ENCODE peak calls at places on chromosomes 3 and 15, in five cellular contexts. One of them, this sample, is unnamed.

GRCh38 chr3:14137004-14137403 is 12.2 kb downstream of the TMEM43 start:
- DNase-seq in CD8-positive, alpha-beta T cell: no peak
- DNase-seq in heart left ventricle: peak; percentile 63
- DNase-seq in astrocyte of the spinal cord: no peak
- DNase-seq in GM12865: no peak
- DNase-seq in this sample: no peak

GRCh38 chr3:23035927-23036640 is 167.0 kb upstream of the UBE2E2 start:
- DNase-seq in CD8-positive, alpha-beta T cell: peak; percentile 67
- DNase-seq in heart left ventricle: no peak
- DNase-seq in GM12865: peak; percentile 10
- DNase-seq in astrocyte of the spinal cord: no peak
- DNase-seq in this sample: no peak

GRCh38 chr15:25469377-25469776 is 30.6 kb upstream of the UBE3A start:
- DNase-seq in astrocyte of the spinal cord: no peak
- DNase-seq in GM12865: no peak
- DNase-seq in heart left ventricle: peak; percentile 53
- DNase-seq in CD8-positive, alpha-beta T cell: no peak
- DNase-seq in this sample: peak; percentile 0

GRCh38 chr15:80636675-80637074 is 58.4 kb upstream of the ABHD17C start:
- DNase-seq in heart left ventricle: peak; percentile 16
- DNase-seq in CD8-positive, alpha-beta T cell: no peak
- DNase-seq in astrocyte of the spinal cord: no peak
- DNase-seq in GM12865: no peak
- DNase-seq in this sample: no peak

GRCh38 chr3:53318522-53318921 is 28.8 kb downstream of the DCP1A start:
- DNase-seq in astrocyte of the spinal cord: peak; percentile 49
- DNase-seq in heart left ventricle: no peak
- DNase-seq in GM12865: no peak
- DNase-seq in CD8-positive, alpha-beta T cell: no peak
- DNase-seq in this sample: peak; percentile 69

GRCh38 chr3:64642327-64643151 is 45.3 kb downstream of the ADAMTS9 start:
- DNase-seq in astrocyte of the spinal cord: no peak
- DNase-seq in CD8-positive, alpha-beta T cell: no peak
- DNase-seq in GM12865: no peak
- DNase-seq in heart left ventricle: no peak
- DNase-seq in this sample: no peak

GRCh38 chr15:75693501-75694240 is 19.0 kb downstream of the CSPG4 start:
- DNase-seq in heart left ventricle: no peak
- DNase-seq in CD8-positive, alpha-beta T cell: no peak
- DNase-seq in astrocyte of the spinal cord: peak; percentile 79
- DNase-seq in GM12865: no peak
- DNase-seq in this sample: peak; percentile 50

GRCh38 chr3:33513262-33513863 is 73.2 kb upstream of the UBP1 start:
- DNase-seq in CD8-positive, alpha-beta T cell: no peak
- DNase-seq in astrocyte of the spinal cord: no peak
- DNase-seq in heart left ventricle: no peak
- DNase-seq in GM12865: no peak
- DNase-seq in this sample: no peak

GRCh38 chr3:6994081-6994668 is 133.3 kb downstream of the GRM7 start:
- DNase-seq in GM12865: peak; percentile 23
- DNase-seq in astrocyte of the spinal cord: peak; percentile 35
- DNase-seq in heart left ventricle: no peak
- DNase-seq in CD8-positive, alpha-beta T cell: no peak
- DNase-seq in this sample: peak; percentile 2

GRCh38 chr3:158103956-158104338 is 2.3 kb downstream of the SHOX2 start:
- DNase-seq in heart left ventricle: peak; percentile 5
- DNase-seq in GM12865: no peak
- DNase-seq in astrocyte of the spinal cord: no peak
- DNase-seq in CD8-positive, alpha-beta T cell: no peak
- DNase-seq in this sample: no peak

GRCh38 chr3:179933079-179933478 is 103.7 kb downstream of the PEX5L start:
- DNase-seq in CD8-positive, alpha-beta T cell: no peak
- DNase-seq in GM12865: no peak
- DNase-seq in heart left ventricle: no peak
- DNase-seq in astrocyte of the spinal cord: no peak
- DNase-seq in this sample: no peak

GRCh38 chr3:31968391-31968926 is 12.6 kb downstream of the OSBPL10 start:
- DNase-seq in CD8-positive, alpha-beta T cell: no peak
- DNase-seq in heart left ventricle: no peak
- DNase-seq in GM12865: no peak
- DNase-seq in astrocyte of the spinal cord: peak; percentile 79
- DNase-seq in this sample: peak; percentile 77

DNA sequence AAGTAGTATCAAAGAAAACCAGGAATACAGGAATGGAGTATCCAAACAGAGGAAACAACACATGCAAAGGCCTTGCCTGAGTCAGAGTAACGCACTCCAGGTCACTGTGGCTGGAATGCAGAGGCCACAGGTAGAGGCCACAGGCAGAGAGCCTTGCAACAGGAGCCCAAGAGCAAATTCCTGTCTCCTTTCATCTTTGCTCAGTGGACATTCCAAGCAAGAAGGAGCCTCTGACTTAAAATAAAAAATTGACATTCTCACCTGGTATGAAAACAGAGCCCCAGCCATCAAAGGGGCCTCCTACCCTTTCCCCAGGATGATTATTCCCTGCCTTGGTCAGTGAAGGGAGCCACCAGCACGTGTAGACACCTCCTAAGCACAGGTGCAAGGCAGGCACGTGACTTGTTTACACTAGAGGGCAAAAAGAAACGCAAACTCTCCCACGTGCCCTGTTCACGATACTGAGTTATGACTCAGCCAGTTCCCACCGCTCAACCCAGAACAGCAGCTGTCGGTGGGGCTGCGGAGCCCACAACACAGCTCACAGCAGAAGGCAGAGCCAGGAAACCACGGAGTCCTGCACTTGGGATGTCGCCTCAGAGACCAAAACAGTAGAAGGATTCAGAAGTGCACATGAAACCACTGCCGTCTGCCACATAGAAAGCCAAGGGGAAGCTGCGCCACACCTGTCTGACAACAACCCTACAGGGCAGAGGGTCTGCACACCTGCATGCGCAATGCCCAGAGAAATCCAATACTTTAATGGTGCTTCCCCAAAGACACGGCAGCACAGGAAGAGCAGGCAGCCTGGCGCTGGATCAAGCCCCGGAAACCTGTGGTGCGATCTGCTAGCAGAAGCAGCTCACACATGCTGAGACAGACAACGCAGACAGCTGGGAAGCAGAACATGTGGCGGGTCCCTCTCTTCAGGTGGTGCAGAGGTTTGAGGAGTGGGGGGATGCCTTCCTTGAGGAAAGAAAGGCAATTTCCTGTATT is 52.1 kb downstream of the ITGB5 start:
- DNase-seq in GM12865: peak; percentile 89
- DNase-seq in heart left ventricle: peak; percentile 69
- DNase-seq in CD8-positive, alpha-beta T cell: peak; percentile 69
- DNase-seq in astrocyte of the spinal cord: peak; percentile 93
- DNase-seq in this sample: peak; percentile 95
- TF ChIP-seq CTCF in GM12865: no peak
- TF ChIP-seq CTCF in heart left ventricle: no peak
- TF ChIP-seq CTCF in CD8-positive, alpha-beta T cell: no peak
- TF ChIP-seq CTCF in astrocyte of the spinal cord: no peak
- TF ChIP-seq CTCF in this sample: no peak

DNA sequence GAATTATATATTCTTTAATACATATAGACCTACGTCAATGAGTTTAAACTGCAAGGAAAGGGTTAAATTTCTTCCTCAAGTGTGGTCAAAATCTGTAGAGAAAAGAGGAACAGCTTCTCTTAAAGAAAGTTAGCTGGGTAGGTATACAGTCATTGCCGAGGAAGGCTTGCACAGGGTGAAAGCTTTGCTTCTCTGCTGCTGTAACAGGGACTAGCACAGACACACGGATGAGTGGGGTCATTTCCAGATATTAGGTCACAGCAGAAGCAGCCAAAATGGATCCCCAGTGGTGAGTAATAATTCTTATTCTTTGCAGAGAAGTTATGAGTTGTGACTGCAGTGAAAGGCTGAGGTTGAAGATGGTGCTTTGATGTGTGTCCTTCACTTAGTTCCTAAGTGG is at the start of gene CD86:
- DNase-seq in heart left ventricle: no peak
- DNase-seq in GM12865: peak; percentile 94
- DNase-seq in CD8-positive, alpha-beta T cell: no peak
- DNase-seq in astrocyte of the spinal cord: no peak
- DNase-seq in this sample: no peak
- H3K4me3 ChIP-seq in heart left ventricle: peak within 1 kb of the TSS; percentile 20
- H3K4me3 ChIP-seq in GM12865: peak within 1 kb of the TSS; percentile 61
- H3K4me3 ChIP-seq in CD8-positive, alpha-beta T cell: no peak within 1 kb of the TSS
- H3K4me3 ChIP-seq in astrocyte of the spinal cord: no peak within 1 kb of the TSS
- H3K4me3 ChIP-seq in this sample: no peak within 1 kb of the TSS

DNA sequence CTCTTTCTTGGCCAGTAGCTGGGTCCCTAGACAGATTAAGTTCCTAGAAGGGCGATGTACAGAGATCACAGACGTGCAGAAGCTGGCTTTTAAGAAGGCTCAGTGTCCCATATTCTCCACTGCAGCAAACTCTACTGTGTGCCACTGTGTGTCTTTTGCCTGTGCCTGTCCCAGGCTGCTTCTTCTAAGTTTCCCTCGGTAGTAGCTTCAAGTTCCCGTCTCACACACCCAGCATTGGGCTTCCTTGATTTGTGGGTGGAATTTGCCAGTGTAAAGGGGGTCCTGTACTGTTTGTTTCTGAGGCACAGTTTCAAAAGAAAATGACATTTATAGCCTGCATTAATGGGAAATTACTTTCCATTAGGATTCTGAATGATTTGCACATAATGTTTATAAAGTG is 48.9 kb upstream of the ADAMTSL3 start:
- DNase-seq in heart left ventricle: no peak
- DNase-seq in GM12865: no peak
- DNase-seq in CD8-positive, alpha-beta T cell: no peak
- DNase-seq in astrocyte of the spinal cord: no peak
- DNase-seq in this sample: no peak
- TF ChIP-seq CTCF in heart left ventricle: no peak
- TF ChIP-seq CTCF in GM12865: no peak
- TF ChIP-seq CTCF in CD8-positive, alpha-beta T cell: no peak
- TF ChIP-seq CTCF in astrocyte of the spinal cord: no peak
- TF ChIP-seq CTCF in this sample: no peak

DNA sequence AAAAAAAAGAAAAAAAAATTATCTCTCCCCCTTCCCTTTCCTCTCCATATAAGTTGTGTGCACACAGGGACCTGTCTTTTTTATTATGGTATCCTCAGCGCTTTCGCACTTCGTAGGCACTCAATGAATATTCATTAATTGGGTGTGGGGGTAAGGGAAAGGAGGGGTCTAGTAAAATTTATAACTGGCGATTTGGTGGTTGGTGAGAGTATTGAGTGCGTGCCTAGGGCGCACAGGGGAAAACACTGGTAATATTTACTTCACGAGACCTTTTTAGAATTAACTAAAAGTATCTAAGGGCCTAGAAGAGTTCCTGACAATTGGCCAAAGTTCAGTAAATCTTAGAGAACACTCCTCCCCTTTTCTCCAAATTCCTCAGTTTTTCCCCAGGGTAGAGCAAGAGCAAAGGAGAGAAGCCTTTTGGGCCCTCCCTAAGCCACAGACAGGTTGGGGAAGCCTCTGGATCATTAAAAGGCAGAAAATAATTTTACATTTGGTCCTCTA is 25.7 kb downstream of the TYRO3 start:
- DNase-seq in astrocyte of the spinal cord: peak; percentile 5
- DNase-seq in heart left ventricle: no peak
- DNase-seq in GM12865: no peak
- DNase-seq in CD8-positive, alpha-beta T cell: no peak
- DNase-seq in this sample: no peak
- H3K4me3 ChIP-seq in astrocyte of the spinal cord: peak overlapping the region; percentile 17
- H3K4me3 ChIP-seq in heart left ventricle: peak overlapping the region; percentile 46
- H3K4me3 ChIP-seq in GM12865: no peak overlapping the region
- H3K4me3 ChIP-seq in CD8-positive, alpha-beta T cell: no peak overlapping the region
- H3K4me3 ChIP-seq in this sample: peak overlapping the region; percentile 56

GRCh38 chr3:24492971-24493551 is 1.6 kb downstream of the THRB start:
- DNase-seq in heart left ventricle: no peak
- DNase-seq in GM12865: no peak
- DNase-seq in CD8-positive, alpha-beta T cell: no peak
- DNase-seq in astrocyte of the spinal cord: no peak
- DNase-seq in this sample: no peak

GRCh38 chr3:24493951-24494615 is 567 bp downstream of the THRB start:
- DNase-seq in astrocyte of the spinal cord: no peak
- DNase-seq in CD8-positive, alpha-beta T cell: no peak
- DNase-seq in GM12865: no peak
- DNase-seq in heart left ventricle: peak; percentile 73
- DNase-seq in this sample: peak; percentile 38

GRCh38 chr3:24496529-24497482 is 2.2 kb upstream of the THRB start:
- DNase-seq in CD8-positive, alpha-beta T cell: no peak
- DNase-seq in heart left ventricle: peak; percentile 76
- DNase-seq in astrocyte of the spinal cord: peak; percentile 89
- DNase-seq in GM12865: peak; percentile 40
- DNase-seq in this sample: peak; percentile 83

GRCh38 chr3:24495334-24495994 is 814 bp upstream of the THRB start:
- DNase-seq in CD8-positive, alpha-beta T cell: no peak
- DNase-seq in astrocyte of the spinal cord: no peak
- DNase-seq in GM12865: no peak
- DNase-seq in heart left ventricle: peak; percentile 37
- DNase-seq in this sample: no peak

GRCh38 chr3:24494616-24495333 is at the start of gene THRB:
- DNase-seq in astrocyte of the spinal cord: peak; percentile 43
- DNase-seq in CD8-positive, alpha-beta T cell: no peak
- DNase-seq in heart left ventricle: peak; percentile 79
- DNase-seq in GM12865: peak; percentile 21
- DNase-seq in this sample: peak; percentile 48
- TF ChIP-seq CTCF in astrocyte of the spinal cord: peak; percentile 34
- TF ChIP-seq CTCF in CD8-positive, alpha-beta T cell: no peak
- TF ChIP-seq CTCF in heart left ventricle: no peak
- TF ChIP-seq CTCF in GM12865: no peak
- TF ChIP-seq CTCF in this sample: peak; percentile 30

GRCh38 chr3:56467108-56467507 is 1.2 kb downstream of the ERC2 start:
- DNase-seq in astrocyte of the spinal cord: peak; percentile 91
- DNase-seq in CD8-positive, alpha-beta T cell: peak; percentile 38
- DNase-seq in heart left ventricle: peak; percentile 74
- DNase-seq in GM12865: peak; percentile 65
- DNase-seq in this sample: peak; percentile 72
- H3K4me3 ChIP-seq in astrocyte of the spinal cord: peak overlapping the region; percentile 56
- H3K4me3 ChIP-seq in CD8-positive, alpha-beta T cell: no peak overlapping the region
- H3K4me3 ChIP-seq in heart left ventricle: peak overlapping the region; percentile 52
- H3K4me3 ChIP-seq in GM12865: no peak overlapping the region
- H3K4me3 ChIP-seq in this sample: peak overlapping the region; percentile 38

DNA sequence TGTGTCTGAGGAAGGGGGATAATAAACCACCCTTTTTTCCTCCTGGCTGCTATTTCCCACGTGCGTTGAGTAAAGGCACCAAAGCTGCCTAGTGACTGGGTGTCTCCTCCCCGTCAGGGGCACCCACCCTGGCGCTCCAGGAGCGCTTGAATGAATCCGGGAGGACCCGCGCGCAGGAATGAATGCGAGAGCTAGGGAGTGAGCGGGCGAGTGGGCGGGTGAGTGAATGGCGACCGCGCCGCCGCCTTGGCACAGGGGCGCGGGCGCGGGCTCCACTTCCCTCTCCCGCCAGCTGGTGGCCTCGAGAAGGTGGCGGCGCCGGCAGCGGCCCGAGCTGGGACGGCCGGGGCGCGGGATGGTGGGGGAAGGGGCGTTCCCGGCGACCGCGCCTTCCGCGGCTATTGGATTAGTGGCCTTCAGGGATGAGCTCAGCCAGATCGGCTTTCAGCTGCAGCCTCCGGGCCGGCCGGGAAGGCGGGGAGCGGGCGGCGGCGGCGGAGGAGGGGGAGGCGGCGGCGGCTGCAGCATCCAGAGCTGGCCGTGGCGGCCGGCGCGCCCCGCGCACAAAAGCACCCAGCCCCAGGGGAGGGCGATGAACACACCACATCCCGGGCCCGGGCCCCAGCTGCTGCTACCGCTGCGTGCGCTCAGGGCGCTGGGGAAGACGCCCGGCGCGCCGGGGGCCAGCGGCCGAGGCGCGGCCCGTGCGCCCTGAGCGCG is at the start of gene SPSB4:
- DNase-seq in CD8-positive, alpha-beta T cell: no peak
- DNase-seq in heart left ventricle: peak; percentile 75
- DNase-seq in astrocyte of the spinal cord: peak; percentile 45
- DNase-seq in GM12865: no peak
- DNase-seq in this sample: peak; percentile 31
- TF ChIP-seq CTCF in CD8-positive, alpha-beta T cell: no peak
- TF ChIP-seq CTCF in heart left ventricle: peak; percentile 45
- TF ChIP-seq CTCF in astrocyte of the spinal cord: peak; percentile 2
- TF ChIP-seq CTCF in GM12865: no peak
- TF ChIP-seq CTCF in this sample: no peak